ENCODE peak calls at places on chromosomes 1 and 21, in seven cellular contexts. O is lower leg skin, P is heart right ventricle, B is fibroblast of the aortic adventitia, T is heart left ventricle, D is A549, Q is B cell. I is an unnamed sample.

GRCh38 chr1:220330265-220330664 is 58.0 kb upstream of the RAB3GAP2 start:
- DNase-seq in O (no peak), P (no peak), B (peak), T (no peak), D (no peak), Q (no peak), I (no peak)

GRCh38 chr21:15841856-15842564 is 112.2 kb downstream of the USP25 start:
- DNase-seq in O (no peak), P (no peak), B (peak), T (no peak), D (no peak), Q (no peak), I (no peak)

GRCh38 chr1:55639051-55639450 is 423.9 kb upstream of the USP24 start:
- DNase-seq in O (no peak), P (no peak), B (no peak), T (no peak), D (no peak), Q (no peak), I (peak)

GRCh38 chr1:234213576-234214128 is 159.6 kb upstream of the COA6 start:
- DNase-seq in O (no peak), P (no peak), B (no peak), T (no peak), D (no peak), Q (no peak), I (no peak)

GRCh38 chr1:39149509-39149908 is 55.0 kb upstream of the MACF1 start:
- DNase-seq in O (no peak), P (no peak), B (no peak), T (no peak), D (no peak), Q (no peak), I (no peak)

GRCh38 chr21:26096972-26097371 is 73.6 kb downstream of the APP start:
- DNase-seq in O (no peak), P (no peak), B (no peak), T (no peak), D (no peak), Q (no peak), I (no peak)

GRCh38 chr1:246925997-246926626 is 5.6 kb downstream of the AHCTF1 start:
- DNase-seq in O (no peak), P (no peak), B (no peak), T (no peak), D (no peak), Q (no peak), I (no peak)

GRCh38 chr1:203304919-203305808 is at the start of gene BTG2:
- DNase-seq in O (peak), P (peak), B (peak), T (peak), D (peak), Q (peak), I (peak)

GRCh38 chr1:171081220-171081993 is 9.3 kb upstream of the FMO3 start:
- DNase-seq in O (no peak), P (no peak), B (peak), T (no peak), D (peak), Q (no peak), I (peak)

GRCh38 chr1:200258447-200259375 is 151.1 kb downstream of the ZNF281 start:
- DNase-seq in O (no peak), P (no peak), B (peak), T (no peak), D (peak), Q (peak), I (peak)

GRCh38 chr1:222276062-222276461 is 271.8 kb downstream of the HHIPL2 start:
- DNase-seq in O (no peak), P (no peak), B (no peak), T (no peak), D (no peak), Q (no peak), I (no peak)

GRCh38 chr21:35649186-35649585 is 411.1 kb downstream of the SETD4 start:
- DNase-seq in O (no peak), P (no peak), B (peak), T (peak), D (no peak), Q (no peak), I (no peak)

GRCh38 chr1:165257969-165258459 is 98.5 kb downstream of the LMX1A start:
- DNase-seq in O (peak), P (peak), B (peak), T (peak), D (peak), Q (no peak), I (peak)

GRCh38 chr1:93616996-93617669 is 64.5 kb downstream of the BCAR3 start:
- DNase-seq in O (no peak), P (peak), B (peak), T (peak), D (peak), Q (no peak), I (no peak)

GRCh38 chr1:230542054-230542453 is 100.2 kb upstream of the COG2 start:
- DNase-seq in O (no peak), P (no peak), B (no peak), T (no peak), D (no peak), Q (no peak), I (no peak)

GRCh38 chr1:84855168-84855567 is 37.8 kb downstream of the LPAR3 start:
- DNase-seq in O (no peak), P (no peak), B (peak), T (no peak), D (no peak), Q (no peak), I (no peak)

GRCh38 chr1:171787686-171788480 is 6.4 kb downstream of the METTL13 start:
- DNase-seq in O (no peak), P (no peak), B (no peak), T (no peak), D (no peak), Q (no peak), I (no peak)

DNA sequence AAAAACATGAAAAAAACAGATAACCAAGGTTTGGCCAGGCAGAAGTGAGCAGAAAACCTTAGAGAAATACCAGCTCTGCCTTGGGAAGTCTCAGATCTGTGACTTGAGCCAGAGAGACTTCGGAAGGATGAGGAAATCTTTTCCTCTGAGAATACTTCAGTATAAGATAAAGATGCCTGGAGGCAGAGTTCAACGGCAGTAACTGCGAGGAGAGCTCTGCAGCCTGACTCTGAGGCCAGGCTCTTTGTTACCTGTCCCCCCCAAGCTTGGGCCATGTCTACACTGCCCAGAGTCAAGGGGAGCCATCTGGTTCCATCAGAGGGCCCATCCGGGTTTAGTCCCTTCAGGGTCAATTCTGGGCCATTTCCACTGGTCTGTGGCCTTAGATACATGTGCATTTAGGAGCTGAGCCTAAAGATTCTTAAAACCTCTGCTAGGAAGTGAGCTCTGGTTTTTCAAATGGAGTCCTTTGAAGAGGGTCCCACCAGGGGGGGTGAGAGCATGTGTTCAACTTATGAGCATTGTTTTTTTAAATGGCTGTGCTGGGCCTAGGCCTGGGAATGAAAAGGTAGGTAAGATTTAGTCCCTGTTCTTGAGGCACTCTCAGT is 8.7 kb downstream of the KIRREL1 start:
- DNase-seq in O (no peak), P (no peak), B (peak), T (no peak), D (no peak), Q (no peak), I (peak)
- TF ChIP-seq CTCF in O (no peak), P (no peak), B (no peak), T (no peak), D (no peak), Q (no peak), I (no peak)

GRCh38 chr21:42520628-42521253 is 7.1 kb downstream of the SLC37A1 start:
- DNase-seq in O (no peak), P (no peak), B (no peak), T (no peak), D (no peak), Q (no peak), I (no peak)
- TF ChIP-seq CTCF in O (no peak), P (no peak), B (peak), T (peak), D (no peak), Q (no peak), I (peak)

DNA sequence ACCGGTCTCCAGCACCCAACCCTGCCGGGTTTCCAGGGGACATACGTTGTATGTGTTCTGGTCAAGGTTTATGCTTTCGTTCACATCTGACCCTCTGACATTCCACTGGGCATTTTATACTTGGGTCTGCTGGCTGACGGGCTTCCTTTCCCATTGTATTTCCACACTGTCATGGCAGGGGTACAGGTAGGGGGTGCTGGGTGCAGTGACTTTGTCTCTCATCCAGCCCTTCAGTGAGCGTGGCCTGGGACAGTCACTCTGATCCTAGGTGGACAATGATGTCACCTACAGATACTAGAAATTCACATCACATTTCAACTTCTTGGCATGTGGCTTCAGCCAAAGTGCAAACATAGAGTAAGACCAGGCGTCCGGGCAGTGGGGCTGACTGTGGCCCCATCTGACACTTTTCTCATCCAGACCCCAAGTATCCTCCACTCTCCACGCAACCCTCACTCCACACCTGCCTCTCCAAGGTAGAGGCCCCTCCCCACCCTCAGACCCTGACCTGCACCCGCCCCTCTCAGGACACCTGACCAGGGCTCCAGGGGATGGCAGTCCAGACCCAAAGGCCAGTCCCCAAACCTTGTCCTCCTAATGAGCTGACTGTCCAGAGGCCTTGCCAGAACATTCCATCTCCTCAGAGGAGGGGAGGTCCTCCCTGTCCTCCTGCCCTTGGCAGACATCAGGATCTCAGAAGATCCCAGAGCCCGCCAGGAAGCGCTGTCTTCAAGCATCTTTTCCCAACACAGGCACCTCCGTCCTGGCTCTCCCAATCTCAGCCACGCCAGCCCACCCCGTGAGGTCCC is 743 bp upstream of the KRTAP10-10 start:
- DNase-seq in O (no peak), P (no peak), B (no peak), T (no peak), D (no peak), Q (no peak), I (no peak)
- TF ChIP-seq CTCF in O (no peak), P (no peak), B (no peak), T (no peak), D (no peak), Q (no peak), I (no peak)

DNA sequence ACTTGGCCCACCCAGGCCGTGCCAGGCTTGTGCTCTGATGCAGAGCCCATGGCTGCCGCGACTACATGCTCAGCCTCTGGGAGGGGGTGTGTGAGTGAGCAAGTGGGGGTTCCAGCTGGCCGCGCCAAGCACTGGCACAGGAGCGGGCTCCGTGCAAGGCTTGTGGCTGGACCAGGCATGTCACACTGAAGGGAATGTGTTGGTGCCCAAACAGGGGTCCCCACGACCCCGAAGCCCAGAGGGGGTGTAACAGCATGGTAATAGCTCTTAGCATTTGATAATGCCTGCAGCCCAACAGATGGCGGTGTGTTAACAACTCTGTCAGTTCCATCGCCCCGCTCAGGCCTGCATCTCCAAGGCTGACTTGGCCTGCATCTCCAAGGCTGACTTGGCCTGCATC is 38.3 kb upstream of the CD46 start:
- DNase-seq in O (no peak), P (no peak), B (no peak), T (no peak), D (peak), Q (no peak), I (no peak)
- TF ChIP-seq CTCF in O (no peak), P (no peak), B (no peak), T (no peak), D (no peak), Q (no peak), I (no peak)

DNA sequence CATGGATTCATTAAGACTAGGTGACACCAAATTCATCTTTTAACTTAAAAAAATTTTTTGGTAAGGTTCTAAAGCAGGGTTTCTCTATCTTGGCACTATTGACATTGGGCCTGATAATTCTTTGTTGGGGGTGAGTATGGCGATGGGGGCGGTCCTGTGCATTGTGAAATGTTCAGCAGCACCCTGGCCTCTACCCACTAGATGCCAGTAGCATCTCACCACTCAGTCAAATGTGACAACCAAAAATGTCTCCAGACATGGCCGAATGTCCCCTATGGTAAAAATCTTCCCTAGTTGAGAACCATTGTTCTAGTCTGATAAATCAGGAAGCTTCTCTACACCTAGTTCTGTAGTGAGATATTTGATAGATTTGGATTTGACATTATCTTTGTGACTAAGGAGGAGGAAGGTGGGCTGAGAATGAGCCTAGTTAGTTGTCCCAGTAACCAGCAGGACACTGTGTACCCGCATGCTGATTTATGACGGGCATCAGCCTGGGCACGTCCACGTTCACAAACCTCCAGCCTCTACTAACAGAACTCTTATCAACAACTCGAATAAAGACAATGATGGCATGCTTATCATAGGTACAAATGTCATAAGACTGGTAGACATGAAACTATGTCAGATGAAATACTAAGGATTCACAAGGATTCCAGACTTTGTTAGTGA is 104.6 kb downstream of the KCND3 start:
- DNase-seq in O (no peak), P (no peak), B (no peak), T (peak), D (no peak), Q (no peak), I (no peak)
- TF ChIP-seq CTCF in O (no peak), P (no peak), B (no peak), T (no peak), D (no peak), Q (no peak), I (no peak)

I was measured in Caco-2.